ENCODE peak calls at places on chromosomes 16 and 17, in five cellular contexts. One of them, this sample, is unnamed.

GRCh38 chr16:16042076-16042475 is 92.7 kb downstream of the ABCC1 start:
- DNase-seq in adrenal gland: no peak
- DNase-seq in WTC11: no peak
- DNase-seq in GM12864: no peak
- DNase-seq in colonic mucosa: no peak
- DNase-seq in this sample: peak

GRCh38 chr17:3687949-3688614 is 7.9 kb downstream of the P2RX5 start:
- DNase-seq in colonic mucosa: no peak
- DNase-seq in adrenal gland: no peak
- DNase-seq in WTC11: no peak
- DNase-seq in GM12864: no peak
- DNase-seq in this sample: no peak

GRCh38 chr17:79041041-79041570 is 17.1 kb downstream of the C1QTNF1 start:
- DNase-seq in WTC11: no peak
- DNase-seq in colonic mucosa: no peak
- DNase-seq in GM12864: no peak
- DNase-seq in adrenal gland: no peak
- DNase-seq in this sample: no peak

GRCh38 chr17:70313450-70313849 is 144.1 kb downstream of the KCNJ2 start:
- DNase-seq in WTC11: no peak
- DNase-seq in adrenal gland: no peak
- DNase-seq in GM12864: no peak
- DNase-seq in colonic mucosa: no peak
- DNase-seq in this sample: no peak

GRCh38 chr17:28518132-28518531 is 12.0 kb downstream of the FOXN1 start:
- DNase-seq in WTC11: no peak
- DNase-seq in colonic mucosa: no peak
- DNase-seq in GM12864: peak
- DNase-seq in adrenal gland: no peak
- DNase-seq in this sample: no peak

GRCh38 chr17:81082177-81083073 is 47.5 kb downstream of the BAIAP2 start:
- DNase-seq in adrenal gland: no peak
- DNase-seq in colonic mucosa: no peak
- DNase-seq in WTC11: no peak
- DNase-seq in GM12864: no peak
- DNase-seq in this sample: no peak

GRCh38 chr16:78277374-78277773 is 177.9 kb downstream of the WWOX start:
- DNase-seq in adrenal gland: no peak
- DNase-seq in GM12864: no peak
- DNase-seq in colonic mucosa: no peak
- DNase-seq in WTC11: peak
- DNase-seq in this sample: no peak

GRCh38 chr17:74192950-74193781 is 10.3 kb upstream of the RPL38 start:
- DNase-seq in colonic mucosa: peak
- DNase-seq in WTC11: no peak
- DNase-seq in GM12864: no peak
- DNase-seq in adrenal gland: peak
- DNase-seq in this sample: no peak

GRCh38 chr17:77959216-77959925 is 868 bp downstream of the TNRC6C start:
- DNase-seq in adrenal gland: peak
- DNase-seq in WTC11: no peak
- DNase-seq in colonic mucosa: no peak
- DNase-seq in GM12864: no peak
- DNase-seq in this sample: no peak

GRCh38 chr16:1081734-1082265 is 9.3 kb downstream of the SSTR5 start:
- DNase-seq in colonic mucosa: no peak
- DNase-seq in adrenal gland: no peak
- DNase-seq in GM12864: no peak
- DNase-seq in WTC11: no peak
- DNase-seq in this sample: no peak

GRCh38 chr17:50630524-50631194 is 4.0 kb upstream of the ABCC3 start:
- DNase-seq in GM12864: no peak
- DNase-seq in colonic mucosa: peak
- DNase-seq in adrenal gland: peak
- DNase-seq in WTC11: peak
- DNase-seq in this sample: no peak

GRCh38 chr17:49691086-49691676 is 13.3 kb upstream of the SPOP start:
- DNase-seq in WTC11: no peak
- DNase-seq in GM12864: no peak
- DNase-seq in colonic mucosa: no peak
- DNase-seq in adrenal gland: no peak
- DNase-seq in this sample: no peak

GRCh38 chr17:48494335-48494734 is 36.5 kb downstream of the HOXB1 start:
- DNase-seq in WTC11: no peak
- DNase-seq in adrenal gland: no peak
- DNase-seq in GM12864: no peak
- DNase-seq in colonic mucosa: no peak
- DNase-seq in this sample: no peak

GRCh38 chr16:54633943-54634362 is 296.7 kb upstream of the IRX5 start:
- DNase-seq in WTC11: peak
- DNase-seq in GM12864: no peak
- DNase-seq in colonic mucosa: no peak
- DNase-seq in adrenal gland: no peak
- DNase-seq in this sample: no peak

DNA sequence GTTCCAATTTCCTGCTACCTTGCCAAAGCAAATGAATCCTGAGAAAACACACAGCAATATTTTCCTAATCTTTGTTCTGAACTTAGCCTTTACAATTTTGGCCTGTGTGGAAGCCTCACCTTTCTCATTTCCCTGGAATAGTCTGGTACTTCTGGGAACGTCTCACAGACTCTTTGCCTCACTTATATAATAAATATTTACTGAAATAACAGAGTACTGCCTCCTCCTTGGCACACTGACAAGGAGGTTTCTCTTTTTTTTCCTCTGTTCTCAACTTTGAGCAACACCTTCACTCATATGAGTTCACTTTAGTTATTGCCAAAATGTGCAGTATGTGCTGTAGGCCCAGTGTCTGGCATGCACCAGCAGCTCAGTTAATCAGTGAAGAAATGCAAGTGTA is 37.3 kb downstream of the HSD17B2 start:
- DNase-seq in WTC11: no peak
- DNase-seq in adrenal gland: no peak
- DNase-seq in colonic mucosa: no peak
- DNase-seq in GM12864: no peak
- DNase-seq in this sample: no peak
- TF ChIP-seq CTCF in WTC11: no peak
- TF ChIP-seq CTCF in adrenal gland: no peak
- TF ChIP-seq CTCF in colonic mucosa: no peak
- TF ChIP-seq CTCF in GM12864: no peak
- TF ChIP-seq CTCF in this sample: no peak

DNA sequence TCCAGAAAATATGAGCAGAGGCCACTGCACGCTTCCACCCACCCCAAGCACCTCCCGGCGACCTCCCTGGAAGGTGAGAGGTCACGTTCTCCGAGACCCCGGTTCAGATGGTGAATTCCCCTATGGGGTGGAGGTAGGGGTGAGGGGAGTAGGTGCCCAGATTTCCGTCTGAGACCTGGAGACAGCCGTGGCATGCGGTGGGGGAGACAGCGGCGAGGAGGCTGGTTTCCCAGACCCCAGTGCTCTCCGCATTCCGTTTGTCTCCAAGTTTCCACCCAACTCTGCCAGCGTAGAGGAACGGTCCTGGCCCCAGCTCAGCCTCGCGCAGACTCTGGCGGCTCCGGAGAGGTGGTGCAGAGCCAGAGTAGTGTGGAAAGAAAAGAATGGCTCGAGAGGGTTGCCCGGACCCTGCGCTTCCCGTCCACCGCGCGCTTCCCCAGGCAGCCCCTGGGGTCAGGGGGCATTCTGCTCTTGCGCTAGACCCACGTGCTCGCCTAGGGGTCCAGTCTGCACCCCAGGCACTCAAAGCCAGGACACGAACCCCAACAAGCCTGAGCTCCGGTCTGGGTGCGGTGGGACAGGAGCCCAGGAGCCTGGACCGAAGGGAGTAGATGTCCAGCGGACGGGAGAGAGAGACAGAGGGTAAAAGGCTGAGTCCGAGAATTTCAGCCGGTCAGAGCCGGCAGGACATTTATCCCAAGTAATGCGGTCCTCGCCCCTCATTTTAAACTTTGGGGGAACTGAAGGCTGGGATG is 3.9 kb downstream of the PMP22 start:
- DNase-seq in adrenal gland: peak
- DNase-seq in colonic mucosa: peak
- DNase-seq in GM12864: no peak
- DNase-seq in WTC11: peak
- DNase-seq in this sample: no peak
- TF ChIP-seq CTCF in adrenal gland: no peak
- TF ChIP-seq CTCF in colonic mucosa: no peak
- TF ChIP-seq CTCF in GM12864: no peak
- TF ChIP-seq CTCF in WTC11: no peak
- TF ChIP-seq CTCF in this sample: no peak

GRCh38 chr16:85227262-85227923 is 115.1 kb upstream of the CIBAR2 start:
- DNase-seq in adrenal gland: no peak
- DNase-seq in WTC11: no peak
- DNase-seq in GM12864: peak
- DNase-seq in colonic mucosa: no peak
- DNase-seq in this sample: no peak

GRCh38 chr16:85229869-85230416 is 117.7 kb upstream of the CIBAR2 start:
- DNase-seq in colonic mucosa: no peak
- DNase-seq in WTC11: no peak
- DNase-seq in adrenal gland: no peak
- DNase-seq in GM12864: no peak
- DNase-seq in this sample: no peak

GRCh38 chr16:85228463-85228862 is 116.2 kb upstream of the CIBAR2 start:
- DNase-seq in adrenal gland: no peak
- DNase-seq in GM12864: no peak
- DNase-seq in colonic mucosa: no peak
- DNase-seq in WTC11: no peak
- DNase-seq in this sample: no peak

GRCh38 chr16:85228970-85229430 is 116.7 kb upstream of the CIBAR2 start:
- DNase-seq in adrenal gland: peak
- DNase-seq in WTC11: no peak
- DNase-seq in colonic mucosa: no peak
- DNase-seq in GM12864: no peak
- DNase-seq in this sample: no peak

DNA sequence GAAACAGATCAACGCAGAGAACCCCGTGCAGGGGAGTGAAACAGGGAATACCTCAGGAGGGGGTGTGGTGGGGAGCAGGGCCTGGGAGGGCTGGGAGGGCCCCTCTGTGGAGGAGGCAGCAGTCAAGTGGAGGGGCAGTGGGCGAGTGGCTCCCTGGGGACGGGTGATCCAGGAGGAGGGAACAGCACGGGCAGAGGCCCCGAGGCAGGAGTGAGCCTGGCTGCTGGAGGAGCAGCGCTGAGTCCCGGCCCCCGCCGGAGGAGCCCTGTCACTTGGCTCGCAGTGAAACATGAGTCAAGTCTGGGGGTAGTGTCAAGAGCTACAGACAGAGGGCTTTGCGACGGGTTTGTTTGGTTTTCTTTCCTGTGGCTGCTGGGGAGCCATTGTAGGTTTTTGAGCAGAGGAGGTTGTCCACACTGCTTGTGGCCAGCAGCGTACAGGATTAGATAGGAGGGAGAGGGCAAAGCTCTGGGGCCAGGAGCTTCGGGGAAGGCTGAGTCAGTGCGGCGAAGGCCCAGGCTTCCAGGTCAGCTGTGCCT is 115.7 kb upstream of the CIBAR2 start:
- DNase-seq in adrenal gland: peak
- DNase-seq in colonic mucosa: no peak
- DNase-seq in GM12864: no peak
- DNase-seq in WTC11: peak
- DNase-seq in this sample: no peak
- TF ChIP-seq CTCF in adrenal gland: peak
- TF ChIP-seq CTCF in colonic mucosa: no peak
- TF ChIP-seq CTCF in GM12864: no peak
- TF ChIP-seq CTCF in WTC11: no peak
- TF ChIP-seq CTCF in this sample: no peak

GRCh38 chr16:12391974-12392373 is 411.7 kb downstream of the CPPED1 start:
- DNase-seq in GM12864: no peak
- DNase-seq in WTC11: no peak
- DNase-seq in adrenal gland: no peak
- DNase-seq in colonic mucosa: no peak
- DNase-seq in this sample: no peak

GRCh38 chr16:12393208-12393607 is 410.5 kb downstream of the CPPED1 start:
- DNase-seq in GM12864: no peak
- DNase-seq in adrenal gland: no peak
- DNase-seq in colonic mucosa: no peak
- DNase-seq in WTC11: no peak
- DNase-seq in this sample: no peak

GRCh38 chr16:12390074-12390473 is 413.5 kb downstream of the SNX29 start:
- DNase-seq in adrenal gland: no peak
- DNase-seq in GM12864: no peak
- DNase-seq in colonic mucosa: no peak
- DNase-seq in WTC11: no peak
- DNase-seq in this sample: no peak

GRCh38 chr16:12390644-12391043 is 413.0 kb downstream of the CPPED1 start:
- DNase-seq in adrenal gland: no peak
- DNase-seq in GM12864: no peak
- DNase-seq in WTC11: no peak
- DNase-seq in colonic mucosa: no peak
- DNase-seq in this sample: no peak

GRCh38 chr16:12392585-12393089 is 411.1 kb downstream of the CPPED1 start:
- DNase-seq in GM12864: no peak
- DNase-seq in WTC11: no peak
- DNase-seq in colonic mucosa: no peak
- DNase-seq in adrenal gland: no peak
- DNase-seq in this sample: no peak
- TF ChIP-seq CTCF in GM12864: peak
- TF ChIP-seq CTCF in WTC11: no peak
- TF ChIP-seq CTCF in colonic mucosa: no peak
- TF ChIP-seq CTCF in adrenal gland: no peak
- TF ChIP-seq CTCF in this sample: peak

DNA sequence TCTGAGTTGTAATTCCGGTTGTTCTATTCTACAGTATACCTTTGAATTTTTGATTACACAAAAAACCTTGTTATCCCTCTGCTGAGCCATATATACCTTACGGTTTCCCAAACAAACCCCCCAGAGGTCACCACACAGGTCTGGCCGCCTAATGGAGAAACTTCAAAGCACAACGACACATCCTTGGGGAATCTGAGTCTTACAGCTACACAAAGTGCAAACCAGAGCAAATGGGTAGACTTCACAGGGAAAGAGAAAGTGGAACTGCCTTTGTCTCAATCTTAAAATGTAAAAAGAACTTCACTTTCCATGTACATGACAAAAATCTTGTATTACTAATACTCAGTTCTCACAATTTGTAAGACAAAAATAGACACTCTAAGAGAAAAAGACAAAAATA is 2.7 kb downstream of the FBXO31 start:
- DNase-seq in GM12864: no peak
- DNase-seq in colonic mucosa: no peak
- DNase-seq in WTC11: no peak
- DNase-seq in adrenal gland: no peak
- DNase-seq in this sample: no peak
- TF ChIP-seq CTCF in GM12864: no peak
- TF ChIP-seq CTCF in colonic mucosa: no peak
- TF ChIP-seq CTCF in WTC11: no peak
- TF ChIP-seq CTCF in adrenal gland: no peak
- TF ChIP-seq CTCF in this sample: no peak